ENCODE peak calls at places on chromosomes 4 and X, in seven cellular contexts. H is Peyer's patch, Y is tibial nerve, X is adrenal gland, J is ovary, C is IMR-90, U is right lobe of liver. N is an unnamed sample. For H3K4me1, the result is how much of the 10 kb centered on the place peaks cover.

GRCh38 chr4:6768539-6768905 is 14.0 kb upstream of the KIAA0232 start:
- DNase-seq in U (no peak), H (peak), X (peak), Y (no peak), C (peak), J (no peak), N (no peak)

GRCh38 chr4:2423066-2423465 is 4.3 kb downstream of the CFAP99 start:
- DNase-seq in Y (no peak), C (no peak), X (no peak), U (no peak), J (no peak), H (no peak), N (no peak)

GRCh38 chrX:13064599-13065143 is 20.3 kb upstream of the FAM9C start:
- DNase-seq in X (no peak), J (no peak), U (no peak), C (peak), H (no peak), Y (peak), N (no peak)

GRCh38 chrX:79270401-79270800 is 96.7 kb downstream of the ITM2A start:
- DNase-seq in H (peak), U (no peak), X (peak), J (no peak), C (no peak), Y (peak), N (peak)

GRCh38 chr4:80538276-80538926 is 202.9 kb downstream of the CFAP299 start:
- DNase-seq in C (peak), Y (no peak), X (no peak), H (no peak), J (no peak), U (no peak), N (no peak)

GRCh38 chr4:6236816-6237390 is 32.7 kb upstream of the WFS1 start:
- DNase-seq in H (peak), Y (no peak), U (no peak), X (no peak), J (no peak), C (no peak), N (no peak)

GRCh38 chr4:32140636-32141035 is 1420.5 kb downstream of the PCDH7 start:
- DNase-seq in U (no peak), H (no peak), Y (no peak), C (peak), X (no peak), J (no peak), N (no peak)

GRCh38 chrX:101918746-101919145 is 13.1 kb downstream of the ZMAT1 start:
- DNase-seq in X (no peak), J (no peak), U (no peak), Y (no peak), H (no peak), C (no peak), N (no peak)

GRCh38 chr4:9867746-9868425 is 86.5 kb downstream of the DRD5 start:
- DNase-seq in C (no peak), X (no peak), H (no peak), J (no peak), U (no peak), Y (no peak), N (no peak)

GRCh38 chr4:134634301-134634700 is 432.7 kb upstream of the PABPC4L start:
- DNase-seq in X (no peak), C (no peak), J (no peak), H (no peak), U (no peak), Y (no peak), N (no peak)

GRCh38 chr4:42513748-42514490 is 116.6 kb downstream of the SHISA3 start:
- DNase-seq in Y (no peak), H (no peak), C (no peak), J (no peak), U (no peak), X (no peak), N (no peak)

GRCh38 chr4:2671267-2671895 is 84.8 kb downstream of the TNIP2 start:
- DNase-seq in C (no peak), X (no peak), J (no peak), U (no peak), H (no peak), Y (no peak), N (no peak)

GRCh38 chr4:54226399-54227260 is 2.5 kb upstream of the PDGFRA start:
- DNase-seq in X (peak), J (peak), C (peak), U (peak), Y (peak), H (peak), N (peak)

GRCh38 chrX:2696698-2697215 is 5.7 kb downstream of the CD99 start:
- DNase-seq in J (no peak), X (peak), Y (no peak), C (peak), U (no peak), H (peak), N (no peak)

GRCh38 chr4:7295201-7295916 is 103.0 kb downstream of the SORCS2 start:
- DNase-seq in C (no peak), X (peak), H (peak), Y (peak), U (no peak), J (peak), N (peak)

GRCh38 chrX:103376979-103377324 is 614 bp downstream of the BEX3 start:
- DNase-seq in C (peak), X (no peak), H (no peak), U (peak), Y (no peak), J (peak), N (no peak)

GRCh38 chr4:39823193-39823592 is 125.3 kb downstream of the UBE2K start:
- DNase-seq in H (no peak), Y (peak), J (no peak), C (peak), X (no peak), U (no peak), N (no peak)

GRCh38 chr4:153114771-153115321 is 89.4 kb upstream of the TRIM2 start:
- DNase-seq in H (no peak), C (peak), X (no peak), J (no peak), U (no peak), Y (no peak), N (no peak)

GRCh38 chr4:111399523-111400135 is 745.6 kb upstream of the FAM241A start:
- DNase-seq in X (no peak), J (no peak), C (peak), H (no peak), Y (no peak), U (no peak), N (no peak)

GRCh38 chrX:118724352-118724751 is 3.1 kb upstream of the IL13RA1 start:
- DNase-seq in C (no peak), H (no peak), Y (no peak), U (no peak), J (no peak), X (no peak), N (no peak)

GRCh38 chr4:3681191-3681590 is 85.0 kb upstream of the ADRA2C start:
- DNase-seq in X (no peak), J (no peak), U (no peak), C (no peak), H (no peak), Y (no peak), N (no peak)

GRCh38 chr4:26105815-26106699 is 192.0 kb downstream of the SMIM20 start:
- DNase-seq in J (no peak), X (no peak), H (no peak), U (no peak), Y (no peak), C (peak), N (no peak)

GRCh38 chr4:158302076-158302866 is 92.0 kb downstream of the TMEM144 start:
- DNase-seq in H (no peak), C (peak), X (no peak), U (no peak), J (no peak), Y (no peak), N (no peak)

GRCh38 chrX:129000018-129000417 is 523.3 kb downstream of the SMARCA1 start:
- DNase-seq in H (no peak), C (no peak), U (no peak), X (no peak), Y (no peak), J (no peak), N (no peak)

GRCh38 chrX:10482262-10482661 is 138.1 kb downstream of the MID1 start:
- DNase-seq in H (no peak), X (peak), J (no peak), U (no peak), C (no peak), Y (peak), N (no peak)

GRCh38 chrX:16914058-16914457 is 32.4 kb upstream of the REPS2 start:
- DNase-seq in Y (no peak), U (no peak), J (no peak), H (no peak), X (no peak), C (no peak), N (no peak)

GRCh38 chr4:134089885-134090284 is 111.7 kb downstream of the PABPC4L start:
- DNase-seq in J (no peak), U (no peak), C (no peak), Y (no peak), H (no peak), X (no peak), N (no peak)

GRCh38 chrX:47523297-47523696 is 37.7 kb upstream of the ARAF start:
- DNase-seq in Y (peak), H (peak), U (peak), X (peak), C (peak), J (peak), N (peak)

GRCh38 chr4:5462254-5462835 is 246.0 kb downstream of the EVC2 start:
- DNase-seq in C (no peak), J (no peak), Y (no peak), U (no peak), X (no peak), H (no peak), N (no peak)

GRCh38 chr4:25993564-25994185 is 79.7 kb downstream of the SMIM20 start:
- DNase-seq in J (no peak), Y (no peak), H (peak), C (no peak), X (no peak), U (no peak), N (peak)

GRCh38 chrX:42466706-42467105 is 311.3 kb downstream of the PPP1R2C start:
- DNase-seq in X (no peak), C (no peak), Y (no peak), U (no peak), J (no peak), H (no peak), N (no peak)

GRCh38 chr4:26372076-26372475 is 51.3 kb downstream of the RBPJ start:
- DNase-seq in C (no peak), H (no peak), U (no peak), J (no peak), X (no peak), Y (no peak), N (no peak)

GRCh38 chr4:171812377-171813194 is 618 bp upstream of the GALNTL6 start:
- DNase-seq in Y (no peak), U (no peak), J (no peak), X (no peak), C (no peak), H (no peak), N (no peak)

GRCh38 chrX:71992711-71993110 is 82.1 kb downstream of the NHSL2 start:
- DNase-seq in J (no peak), C (no peak), U (no peak), Y (no peak), X (no peak), H (no peak), N (no peak)

GRCh38 chr4:41883988-41884737 is 51.1 kb upstream of the TMEM33 start:
- DNase-seq in U (no peak), X (peak), J (no peak), Y (no peak), H (no peak), C (no peak), N (no peak)

GRCh38 chr4:131499139-131499873 is 1649.8 kb upstream of the PCDH10 start:
- DNase-seq in J (no peak), H (no peak), Y (peak), X (no peak), U (no peak), C (peak), N (no peak)

GRCh38 chrX:26788402-26788998 is 572.5 kb downstream of the MAGEB5 start:
- DNase-seq in X (no peak), J (no peak), C (no peak), H (no peak), Y (no peak), U (no peak), N (no peak)

GRCh38 chr4:172975651-172976229 is 192.9 kb upstream of the GALNT7 start:
- DNase-seq in C (no peak), X (no peak), U (no peak), Y (no peak), J (no peak), H (no peak), N (no peak)

GRCh38 chr4:11765849-11766453 is 337.3 kb upstream of the HS3ST1 start:
- DNase-seq in H (peak), Y (peak), X (peak), C (peak), J (no peak), U (no peak), N (peak)

GRCh38 chr4:20078644-20079043 is 173.1 kb upstream of the SLIT2 start:
- DNase-seq in J (no peak), U (no peak), C (no peak), H (no peak), X (no peak), Y (no peak), N (no peak)

DNA sequence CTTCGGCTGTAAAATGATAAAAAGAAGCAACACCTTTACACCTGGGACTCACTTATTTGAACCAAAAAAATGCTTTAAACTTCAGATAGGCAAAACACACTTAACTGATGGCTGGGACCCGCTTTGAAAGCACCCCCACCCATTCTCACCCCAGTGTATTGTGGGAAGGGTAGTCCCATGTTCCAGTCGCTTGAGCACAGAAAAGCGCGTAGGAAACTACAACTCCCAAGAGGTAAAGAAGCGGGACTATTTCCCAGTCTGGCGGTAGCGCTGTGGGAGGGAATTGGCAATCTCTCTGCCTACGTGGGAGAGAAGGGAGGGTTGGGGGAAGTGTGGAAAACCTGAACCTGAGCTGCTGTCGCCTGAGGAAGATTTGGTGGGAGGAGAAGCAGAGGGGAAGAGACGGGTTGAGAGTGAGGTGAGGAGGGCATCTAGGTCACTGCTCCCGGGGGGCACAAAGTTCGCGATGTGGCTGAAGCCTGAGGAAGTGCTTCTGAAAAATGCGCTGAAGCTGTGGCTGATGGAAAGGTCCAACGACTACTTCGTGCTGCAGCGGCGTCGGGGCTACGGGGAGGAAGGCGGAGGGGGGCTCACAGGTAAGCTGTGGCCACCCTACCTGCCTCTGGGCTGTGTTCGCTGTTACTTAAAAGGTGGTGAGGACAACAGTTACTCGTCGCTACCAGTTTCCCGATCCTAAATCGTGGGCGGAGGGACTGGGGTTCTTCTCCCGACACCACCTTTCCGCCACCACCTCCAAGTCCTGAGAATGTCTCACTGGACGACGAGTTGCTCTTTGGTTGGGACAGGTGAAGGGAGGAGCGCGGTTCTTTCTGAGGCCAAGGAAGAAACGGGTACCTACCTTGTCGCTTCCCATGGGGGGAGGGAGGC is at the start of gene TBC1D8B:
- DNase-seq in H (peak), Y (peak), X (peak), U (peak), J (peak), C (peak), N (peak)
- TF ChIP-seq POLR2A in H (peak), Y (peak), X (peak), U (no peak), J (peak), C (peak), N (peak)

GRCh38 chr4:113684534-113685091 is 76.9 kb downstream of the CAMK2D start:
- DNase-seq in C (peak), J (peak), H (peak), Y (peak), X (peak), U (peak), N (peak)
- H3K4me1 ChIP-seq in C (under half), J (under half), H (under half), Y (under half), X (under half), U (under half), N (under half)

GRCh38 chr4:73440653-73441052 is 4.6 kb downstream of the AFP start:
- DNase-seq in J (no peak), H (no peak), U (no peak), X (no peak), C (no peak), Y (no peak), N (no peak)
- TF ChIP-seq POLR2A in J (no peak), H (no peak), U (no peak), X (no peak), C (no peak), Y (no peak), N (no peak)

DNA sequence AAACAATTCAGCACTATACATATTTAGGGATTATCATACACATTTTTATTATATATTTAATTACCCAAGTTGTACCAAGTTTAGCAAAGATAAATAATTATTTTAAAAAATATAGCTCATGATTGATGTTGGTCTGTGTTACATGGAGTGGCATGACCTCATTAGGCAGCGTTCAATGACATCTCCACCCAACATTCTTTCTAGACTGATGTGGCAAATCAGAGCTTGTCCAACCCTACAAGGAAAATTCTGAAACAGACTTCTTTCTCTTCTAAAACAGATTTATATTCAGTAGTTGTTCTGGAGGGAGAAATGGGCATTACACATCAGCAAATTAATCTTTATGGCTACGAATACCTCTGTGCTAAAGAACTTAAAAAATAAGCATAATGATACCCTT is 189.7 kb downstream of the PDGFC start:
- DNase-seq in J (no peak), Y (no peak), X (no peak), H (no peak), U (no peak), C (peak), N (no peak)
- H3K4me1 ChIP-seq in J (under half), Y (under half), X (under half), H (under half), U (under half), C (under half), N (under half)

GRCh38 chrX:49066690-49067089 is 7.1 kb downstream of the PRAF2 start:
- DNase-seq in X (no peak), J (no peak), H (no peak), U (no peak), Y (no peak), C (no peak), N (no peak)

GRCh38 chrX:49066278-49066677 is 7.5 kb downstream of the CCDC120 start:
- DNase-seq in C (no peak), J (no peak), U (no peak), Y (no peak), X (no peak), H (no peak), N (no peak)

GRCh38 chrX:49067285-49068120 is 6.3 kb downstream of the PRAF2 start:
- DNase-seq in J (no peak), U (no peak), H (no peak), Y (no peak), C (no peak), X (no peak), N (no peak)

GRCh38 chrX:49070988-49071387 is 2.8 kb downstream of the PRAF2 start:
- DNase-seq in H (no peak), Y (no peak), C (no peak), U (no peak), X (no peak), J (no peak), N (no peak)

DNA sequence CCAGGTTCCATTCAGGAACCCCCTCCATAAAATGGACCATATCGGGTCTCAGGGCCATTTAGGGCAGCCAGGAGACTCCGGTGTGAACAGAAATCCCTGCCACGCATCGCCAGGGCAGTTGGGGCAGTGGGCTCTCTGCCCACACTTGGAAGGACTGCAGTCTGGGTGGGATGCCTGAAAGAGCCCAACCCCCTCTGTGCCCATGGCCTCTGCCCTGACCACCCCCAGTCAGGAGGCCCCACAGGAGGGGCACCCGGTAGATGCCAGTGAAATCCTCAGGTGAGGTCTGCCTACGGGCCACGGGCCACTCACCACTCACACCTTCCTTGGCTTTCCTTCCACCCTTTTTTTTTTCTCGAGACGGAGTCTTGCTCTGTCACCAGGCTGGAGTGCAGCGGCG is 4.8 kb downstream of the PRAF2 start:
- DNase-seq in U (no peak), C (no peak), X (no peak), J (no peak), H (no peak), Y (no peak), N (no peak)
- TF ChIP-seq POLR2A in U (no peak), C (no peak), X (no peak), J (no peak), H (no peak), Y (no peak), N (no peak)

DNA sequence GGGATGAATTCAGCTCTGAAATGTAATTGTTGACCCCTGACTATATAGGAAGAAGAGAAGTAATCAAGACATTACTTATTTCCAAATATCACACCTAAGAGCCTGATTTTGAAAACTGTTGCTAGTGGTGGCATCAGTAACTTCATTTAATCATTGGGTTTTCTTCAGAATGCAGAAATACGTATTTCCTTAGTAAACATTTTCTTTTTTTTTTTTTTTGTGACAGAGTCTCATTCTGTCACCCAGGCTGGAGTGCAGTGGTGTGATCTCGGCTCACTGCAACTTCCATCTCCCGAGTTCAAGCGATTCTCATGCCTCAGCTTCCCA is 187.4 kb upstream of the LEF1 start:
- DNase-seq in C (no peak), H (no peak), J (no peak), U (no peak), X (no peak), Y (no peak), N (no peak)
- H3K4me1 ChIP-seq in C (under half), H (under half), J (under half), U (under half), X (under half), Y (under half), N (under half)

DNA sequence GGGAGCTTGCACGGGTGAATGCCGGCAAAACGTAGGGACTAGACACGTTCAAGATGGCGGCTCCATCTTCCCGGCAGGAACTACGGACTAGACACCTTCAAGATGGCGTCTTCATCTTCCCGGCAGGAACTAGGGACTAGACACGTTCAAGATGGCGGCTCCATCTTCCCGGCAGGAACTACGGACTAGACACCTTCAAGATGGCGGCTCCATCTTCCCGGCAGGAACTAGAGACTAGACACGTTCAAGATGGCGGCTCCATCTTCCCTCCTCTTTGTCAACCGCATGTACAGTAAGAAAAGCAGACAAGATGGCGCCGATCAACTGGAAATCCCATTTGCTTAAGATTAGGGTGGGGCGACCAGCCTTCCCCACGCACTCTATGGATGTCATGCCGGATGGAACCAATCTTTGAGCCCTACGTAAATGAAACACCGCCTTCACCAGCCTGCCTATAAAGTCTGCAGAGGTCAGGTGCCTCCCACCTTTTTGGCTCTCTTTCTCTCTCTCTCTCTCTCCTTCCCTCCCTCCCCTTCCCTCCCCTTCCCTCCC is 222.4 kb downstream of the CRLF2 start:
- DNase-seq in U (peak), J (peak), H (peak), X (peak), Y (peak), C (peak), N (peak)
- TF ChIP-seq POLR2A in U (no peak), J (no peak), H (no peak), X (no peak), Y (no peak), C (no peak), N (no peak)

N was measured in transverse colon.